ENCODE peak calls at places on chromosomes 4 and X, in eight cellular contexts. One of them, this sample, is unnamed.

GRCh38 chrX:132266583-132267355 is 47.5 kb upstream of the RAP2C start:
- DNase-seq in GM12878: no peak
- DNase-seq in GM12865: no peak
- DNase-seq in HFF-Myc: no peak
- DNase-seq in astrocyte of the cerebellum: no peak
- DNase-seq in fibroblast of mammary gland: peak; percentile 81
- DNase-seq in brain microvascular endothelial cell: no peak
- DNase-seq in epithelial cell of esophagus: peak; percentile 57
- DNase-seq in this sample: peak; percentile 51

GRCh38 chr4:128347175-128347868 is 59.7 kb upstream of the PGRMC2 start:
- DNase-seq in astrocyte of the cerebellum: no peak
- DNase-seq in fibroblast of mammary gland: peak; percentile 76
- DNase-seq in brain microvascular endothelial cell: no peak
- DNase-seq in epithelial cell of esophagus: no peak
- DNase-seq in GM12878: no peak
- DNase-seq in HFF-Myc: no peak
- DNase-seq in GM12865: no peak
- DNase-seq in this sample: peak; percentile 74

GRCh38 chr4:176547005-176547404 is 227.2 kb downstream of the SPCS3 start:
- DNase-seq in GM12865: no peak
- DNase-seq in HFF-Myc: peak; percentile 61
- DNase-seq in brain microvascular endothelial cell: peak; percentile 51
- DNase-seq in astrocyte of the cerebellum: peak; percentile 50
- DNase-seq in GM12878: no peak
- DNase-seq in epithelial cell of esophagus: no peak
- DNase-seq in fibroblast of mammary gland: peak; percentile 84
- DNase-seq in this sample: peak; percentile 87

GRCh38 chr4:78656968-78657445 is 105.4 kb downstream of the ANXA3 start:
- DNase-seq in GM12878: no peak
- DNase-seq in astrocyte of the cerebellum: no peak
- DNase-seq in brain microvascular endothelial cell: no peak
- DNase-seq in epithelial cell of esophagus: no peak
- DNase-seq in HFF-Myc: no peak
- DNase-seq in fibroblast of mammary gland: no peak
- DNase-seq in GM12865: peak; percentile 59
- DNase-seq in this sample: peak; percentile 46

GRCh38 chrX:132071260-132071659 is 48.2 kb downstream of the STK26 start:
- DNase-seq in fibroblast of mammary gland: peak; percentile 38
- DNase-seq in epithelial cell of esophagus: peak; percentile 6
- DNase-seq in GM12865: no peak
- DNase-seq in astrocyte of the cerebellum: no peak
- DNase-seq in HFF-Myc: no peak
- DNase-seq in GM12878: no peak
- DNase-seq in brain microvascular endothelial cell: no peak
- DNase-seq in this sample: peak; percentile 12

GRCh38 chr4:27048350-27049100 is 187.9 kb downstream of the STIM2 start:
- DNase-seq in GM12878: no peak
- DNase-seq in GM12865: peak; percentile 9
- DNase-seq in brain microvascular endothelial cell: peak; percentile 32
- DNase-seq in epithelial cell of esophagus: peak; percentile 28
- DNase-seq in fibroblast of mammary gland: peak; percentile 41
- DNase-seq in HFF-Myc: no peak
- DNase-seq in astrocyte of the cerebellum: peak; percentile 8
- DNase-seq in this sample: peak; percentile 20

GRCh38 chrX:20059467-20060128 is 57.1 kb downstream of the MAP7D2 start:
- DNase-seq in fibroblast of mammary gland: no peak
- DNase-seq in GM12865: no peak
- DNase-seq in GM12878: no peak
- DNase-seq in HFF-Myc: no peak
- DNase-seq in epithelial cell of esophagus: no peak
- DNase-seq in astrocyte of the cerebellum: no peak
- DNase-seq in brain microvascular endothelial cell: no peak
- DNase-seq in this sample: no peak

GRCh38 chr4:110622841-110623709 is at the start of gene PITX2:
- DNase-seq in fibroblast of mammary gland: peak; percentile 96
- DNase-seq in GM12865: peak; percentile 92
- DNase-seq in epithelial cell of esophagus: peak; percentile 90
- DNase-seq in astrocyte of the cerebellum: peak; percentile 50
- DNase-seq in brain microvascular endothelial cell: peak; percentile 53
- DNase-seq in GM12878: no peak
- DNase-seq in HFF-Myc: peak; percentile 87
- DNase-seq in this sample: peak; percentile 90

GRCh38 chr4:138866314-138866713 is 149.3 kb upstream of the NOCT start:
- DNase-seq in HFF-Myc: no peak
- DNase-seq in astrocyte of the cerebellum: no peak
- DNase-seq in GM12865: no peak
- DNase-seq in fibroblast of mammary gland: no peak
- DNase-seq in brain microvascular endothelial cell: no peak
- DNase-seq in epithelial cell of esophagus: no peak
- DNase-seq in GM12878: no peak
- DNase-seq in this sample: no peak

GRCh38 chr4:7068883-7069282 is 1.0 kb upstream of the GRPEL1 start:
- DNase-seq in astrocyte of the cerebellum: no peak
- DNase-seq in brain microvascular endothelial cell: no peak
- DNase-seq in GM12865: no peak
- DNase-seq in HFF-Myc: no peak
- DNase-seq in GM12878: no peak
- DNase-seq in fibroblast of mammary gland: no peak
- DNase-seq in epithelial cell of esophagus: no peak
- DNase-seq in this sample: no peak

GRCh38 chr4:183264614-183265013 is 55.5 kb downstream of the CLDN22 start:
- DNase-seq in GM12865: no peak
- DNase-seq in astrocyte of the cerebellum: peak; percentile 12
- DNase-seq in GM12878: no peak
- DNase-seq in brain microvascular endothelial cell: no peak
- DNase-seq in fibroblast of mammary gland: peak; percentile 32
- DNase-seq in HFF-Myc: no peak
- DNase-seq in epithelial cell of esophagus: no peak
- DNase-seq in this sample: peak; percentile 83

GRCh38 chrX:11185861-11186260 is 74.7 kb downstream of the HCCS start:
- DNase-seq in HFF-Myc: no peak
- DNase-seq in GM12878: no peak
- DNase-seq in epithelial cell of esophagus: no peak
- DNase-seq in fibroblast of mammary gland: no peak
- DNase-seq in GM12865: no peak
- DNase-seq in brain microvascular endothelial cell: no peak
- DNase-seq in astrocyte of the cerebellum: no peak
- DNase-seq in this sample: no peak

GRCh38 chr4:155679343-155679742 is 12.7 kb downstream of the GUCY1A1 start:
- DNase-seq in epithelial cell of esophagus: peak; percentile 87
- DNase-seq in GM12878: no peak
- DNase-seq in brain microvascular endothelial cell: peak; percentile 29
- DNase-seq in HFF-Myc: no peak
- DNase-seq in GM12865: peak; percentile 40
- DNase-seq in fibroblast of mammary gland: peak; percentile 55
- DNase-seq in astrocyte of the cerebellum: no peak
- DNase-seq in this sample: no peak

GRCh38 chrX:149641432-149641831 is 9.8 kb upstream of the TMEM185A start:
- DNase-seq in HFF-Myc: no peak
- DNase-seq in epithelial cell of esophagus: no peak
- DNase-seq in astrocyte of the cerebellum: no peak
- DNase-seq in fibroblast of mammary gland: peak; percentile 6
- DNase-seq in brain microvascular endothelial cell: no peak
- DNase-seq in GM12865: no peak
- DNase-seq in GM12878: no peak
- DNase-seq in this sample: no peak

GRCh38 chr4:56861365-56861764 is 39.9 kb upstream of the SPINK2 start:
- DNase-seq in astrocyte of the cerebellum: no peak
- DNase-seq in epithelial cell of esophagus: peak; percentile 55
- DNase-seq in GM12878: no peak
- DNase-seq in brain microvascular endothelial cell: peak; percentile 18
- DNase-seq in fibroblast of mammary gland: no peak
- DNase-seq in GM12865: peak; percentile 40
- DNase-seq in HFF-Myc: no peak
- DNase-seq in this sample: no peak

GRCh38 chr4:72893354-72894066 is 176.0 kb downstream of the COX18 start:
- DNase-seq in epithelial cell of esophagus: no peak
- DNase-seq in GM12865: no peak
- DNase-seq in GM12878: no peak
- DNase-seq in astrocyte of the cerebellum: no peak
- DNase-seq in brain microvascular endothelial cell: no peak
- DNase-seq in HFF-Myc: no peak
- DNase-seq in fibroblast of mammary gland: no peak
- DNase-seq in this sample: no peak

GRCh38 chrX:100409316-100410082 is 574 bp downstream of the PCDH19 start:
- DNase-seq in GM12865: no peak
- DNase-seq in fibroblast of mammary gland: peak; percentile 8
- DNase-seq in GM12878: no peak
- DNase-seq in brain microvascular endothelial cell: no peak
- DNase-seq in astrocyte of the cerebellum: no peak
- DNase-seq in epithelial cell of esophagus: no peak
- DNase-seq in HFF-Myc: no peak
- DNase-seq in this sample: no peak

GRCh38 chrX:104108955-104109354 is 3.4 kb upstream of the ZCCHC18 start:
- DNase-seq in HFF-Myc: no peak
- DNase-seq in brain microvascular endothelial cell: no peak
- DNase-seq in fibroblast of mammary gland: no peak
- DNase-seq in astrocyte of the cerebellum: no peak
- DNase-seq in GM12865: no peak
- DNase-seq in epithelial cell of esophagus: no peak
- DNase-seq in GM12878: no peak
- DNase-seq in this sample: no peak

GRCh38 chrX:104117753-104118152 is 5.4 kb downstream of the ZCCHC18 start:
- DNase-seq in brain microvascular endothelial cell: no peak
- DNase-seq in fibroblast of mammary gland: no peak
- DNase-seq in GM12878: no peak
- DNase-seq in epithelial cell of esophagus: no peak
- DNase-seq in GM12865: no peak
- DNase-seq in astrocyte of the cerebellum: no peak
- DNase-seq in HFF-Myc: no peak
- DNase-seq in this sample: no peak

GRCh38 chrX:104118765-104119164 is 6.4 kb downstream of the ZCCHC18 start:
- DNase-seq in HFF-Myc: no peak
- DNase-seq in GM12865: peak; percentile 14
- DNase-seq in brain microvascular endothelial cell: no peak
- DNase-seq in GM12878: no peak
- DNase-seq in astrocyte of the cerebellum: no peak
- DNase-seq in epithelial cell of esophagus: no peak
- DNase-seq in fibroblast of mammary gland: no peak
- DNase-seq in this sample: no peak

GRCh38 chrX:104112326-104112951 is at the start of gene ZCCHC18:
- DNase-seq in brain microvascular endothelial cell: peak; percentile 35
- DNase-seq in epithelial cell of esophagus: peak; percentile 20
- DNase-seq in fibroblast of mammary gland: peak; percentile 20
- DNase-seq in GM12878: no peak
- DNase-seq in GM12865: peak; percentile 81
- DNase-seq in HFF-Myc: no peak
- DNase-seq in astrocyte of the cerebellum: peak; percentile 11
- DNase-seq in this sample: peak; percentile 29

DNA sequence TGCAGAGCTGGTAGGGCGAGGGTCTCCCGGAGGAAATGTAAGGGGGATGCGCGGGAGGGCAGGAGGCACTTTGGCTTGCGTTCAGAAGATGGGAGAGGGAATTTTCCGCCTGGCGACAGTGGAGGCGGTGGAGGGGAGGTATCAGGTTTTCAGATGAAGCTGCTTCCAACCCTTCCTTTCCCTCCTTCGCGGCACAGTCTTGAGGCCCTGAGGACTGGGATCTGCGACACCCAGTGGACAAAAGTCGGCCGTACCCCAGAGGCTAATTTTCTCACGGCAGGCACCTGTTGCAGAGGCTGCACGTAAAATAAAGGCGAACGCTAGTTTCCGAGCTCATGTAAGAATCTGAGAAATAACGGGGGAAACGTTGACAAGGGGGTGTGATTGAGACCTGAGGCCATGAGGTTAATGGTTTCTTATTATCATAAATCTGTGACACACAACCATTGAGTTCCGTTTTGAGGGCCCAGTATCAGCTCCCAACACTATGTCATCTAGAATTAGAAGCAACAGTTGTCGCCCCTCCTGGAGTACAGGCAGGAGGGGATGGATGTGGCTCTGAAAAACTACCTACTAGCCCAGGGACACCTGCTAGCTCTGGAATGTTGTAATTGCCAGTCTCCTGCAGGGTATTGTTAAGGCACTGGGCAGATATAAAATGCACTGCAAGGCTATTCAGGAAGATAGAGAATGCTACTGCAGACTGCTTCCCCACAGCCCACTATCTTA is 1.1 kb downstream of the ZCCHC18 start:
- DNase-seq in GM12878: no peak
- DNase-seq in brain microvascular endothelial cell: peak; percentile 42
- DNase-seq in fibroblast of mammary gland: peak; percentile 38
- DNase-seq in HFF-Myc: peak; percentile 38
- DNase-seq in astrocyte of the cerebellum: peak; percentile 11
- DNase-seq in GM12865: peak; percentile 76
- DNase-seq in epithelial cell of esophagus: peak; percentile 58
- DNase-seq in this sample: peak; percentile 37
- TF ChIP-seq CTCF in GM12878: peak; percentile 52
- TF ChIP-seq CTCF in brain microvascular endothelial cell: peak; percentile 71
- TF ChIP-seq CTCF in fibroblast of mammary gland: peak; percentile 31
- TF ChIP-seq CTCF in HFF-Myc: peak; percentile 51
- TF ChIP-seq CTCF in astrocyte of the cerebellum: peak; percentile 58
- TF ChIP-seq CTCF in GM12865: peak; percentile 58
- TF ChIP-seq CTCF in epithelial cell of esophagus: peak; percentile 64
- TF ChIP-seq CTCF in this sample: peak; percentile 53

GRCh38 chr4:75727073-75727472 is 2.7 kb downstream of the USO1 start:
- DNase-seq in fibroblast of mammary gland: no peak
- DNase-seq in GM12865: no peak
- DNase-seq in GM12878: no peak
- DNase-seq in epithelial cell of esophagus: no peak
- DNase-seq in HFF-Myc: no peak
- DNase-seq in brain microvascular endothelial cell: no peak
- DNase-seq in astrocyte of the cerebellum: no peak
- DNase-seq in this sample: no peak
- H3K4me3 ChIP-seq in fibroblast of mammary gland: peak overlapping the region; percentile 98
- H3K4me3 ChIP-seq in GM12865: peak overlapping the region; percentile 12
- H3K4me3 ChIP-seq in GM12878: peak overlapping the region; percentile 93
- H3K4me3 ChIP-seq in epithelial cell of esophagus: peak overlapping the region; percentile 98
- H3K4me3 ChIP-seq in HFF-Myc: peak overlapping the region; percentile 96
- H3K4me3 ChIP-seq in brain microvascular endothelial cell: no peak overlapping the region
- H3K4me3 ChIP-seq in astrocyte of the cerebellum: no peak overlapping the region
- H3K4me3 ChIP-seq in this sample: peak overlapping the region; percentile 100

DNA sequence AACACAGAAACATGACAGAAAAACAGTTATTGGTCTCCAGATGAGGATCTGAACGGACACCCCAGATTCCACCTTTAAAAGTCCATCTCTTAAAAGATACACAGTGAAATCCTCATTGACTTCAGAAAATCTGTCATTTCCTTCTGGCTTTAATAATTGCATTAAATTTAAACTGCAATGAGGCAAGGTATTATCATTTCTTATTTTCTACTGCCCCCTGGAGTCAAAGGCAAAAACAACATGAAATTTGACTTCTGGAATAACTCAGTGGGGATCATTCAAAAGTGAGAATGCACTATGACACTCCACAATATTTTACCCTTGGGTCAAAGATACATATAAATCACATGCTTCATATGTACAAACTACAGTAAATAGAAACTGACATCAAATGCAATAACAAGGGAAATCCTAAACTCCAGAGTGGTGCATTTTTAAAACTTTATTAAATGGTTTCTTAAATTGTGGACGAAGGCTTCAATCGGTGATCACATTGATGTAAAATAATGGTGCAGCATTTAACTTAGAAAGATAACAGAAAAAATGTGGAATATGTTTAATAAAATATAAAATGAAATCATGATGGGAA is 56.4 kb upstream of the SPANXN1 start:
- DNase-seq in HFF-Myc: no peak
- DNase-seq in GM12878: no peak
- DNase-seq in astrocyte of the cerebellum: no peak
- DNase-seq in GM12865: no peak
- DNase-seq in brain microvascular endothelial cell: peak; percentile 5
- DNase-seq in fibroblast of mammary gland: peak; percentile 3
- DNase-seq in epithelial cell of esophagus: peak; percentile 8
- DNase-seq in this sample: peak; percentile 1
- TF ChIP-seq CTCF in HFF-Myc: no peak
- TF ChIP-seq CTCF in GM12878: peak; percentile 50
- TF ChIP-seq CTCF in astrocyte of the cerebellum: peak; percentile 15
- TF ChIP-seq CTCF in GM12865: peak; percentile 6
- TF ChIP-seq CTCF in brain microvascular endothelial cell: peak; percentile 25
- TF ChIP-seq CTCF in fibroblast of mammary gland: peak; percentile 30
- TF ChIP-seq CTCF in epithelial cell of esophagus: peak; percentile 33
- TF ChIP-seq CTCF in this sample: peak; percentile 44

GRCh38 chr4:76802546-76803021 is 95.4 kb downstream of the SOWAHB start:
- DNase-seq in brain microvascular endothelial cell: peak; percentile 27
- DNase-seq in HFF-Myc: no peak
- DNase-seq in GM12865: no peak
- DNase-seq in epithelial cell of esophagus: no peak
- DNase-seq in astrocyte of the cerebellum: no peak
- DNase-seq in fibroblast of mammary gland: no peak
- DNase-seq in GM12878: no peak
- DNase-seq in this sample: peak; percentile 47
- H3K4me3 ChIP-seq in brain microvascular endothelial cell: no peak overlapping the region
- H3K4me3 ChIP-seq in HFF-Myc: no peak overlapping the region
- H3K4me3 ChIP-seq in GM12865: no peak overlapping the region
- H3K4me3 ChIP-seq in epithelial cell of esophagus: no peak overlapping the region
- H3K4me3 ChIP-seq in astrocyte of the cerebellum: no peak overlapping the region
- H3K4me3 ChIP-seq in fibroblast of mammary gland: no peak overlapping the region
- H3K4me3 ChIP-seq in GM12878: no peak overlapping the region
- H3K4me3 ChIP-seq in this sample: no peak overlapping the region